ENCODE peak calls at places on chromosomes 7 and 10, in seven cellular contexts. One of them, this sample, is unnamed. For H3K4me1 and H3K9me3, the result is how much of the 10 kb centered on the place peaks cover.

GRCh38 chr10:5595591-5596590 is 70.5 kb downstream of the ASB13 start:
- DNase-seq in effector memory CD4-positive, alpha-beta T cell: no peak
- DNase-seq in OCI-LY7: no peak
- DNase-seq in suprapubic skin: no peak
- DNase-seq in neuronal stem cell: no peak
- DNase-seq in tibial nerve: no peak
- DNase-seq in ascending aorta: no peak
- DNase-seq in this sample: no peak

GRCh38 chr10:14481752-14482151 is 151.0 kb upstream of the FRMD4A start:
- DNase-seq in tibial nerve: no peak
- DNase-seq in ascending aorta: no peak
- DNase-seq in suprapubic skin: no peak
- DNase-seq in neuronal stem cell: no peak
- DNase-seq in OCI-LY7: no peak
- DNase-seq in effector memory CD4-positive, alpha-beta T cell: no peak
- DNase-seq in this sample: no peak

GRCh38 chr10:101817542-101818118 is 614 bp downstream of the OGA start:
- DNase-seq in effector memory CD4-positive, alpha-beta T cell: peak
- DNase-seq in OCI-LY7: peak
- DNase-seq in neuronal stem cell: no peak
- DNase-seq in tibial nerve: peak
- DNase-seq in suprapubic skin: peak
- DNase-seq in ascending aorta: peak
- DNase-seq in this sample: peak

GRCh38 chr7:28230273-28230672 is 49.7 kb upstream of the JAZF1 start:
- DNase-seq in effector memory CD4-positive, alpha-beta T cell: no peak
- DNase-seq in OCI-LY7: no peak
- DNase-seq in ascending aorta: no peak
- DNase-seq in tibial nerve: no peak
- DNase-seq in suprapubic skin: no peak
- DNase-seq in neuronal stem cell: no peak
- DNase-seq in this sample: no peak

GRCh38 chr7:128191136-128191844 is 49.8 kb upstream of the LEP start:
- DNase-seq in neuronal stem cell: no peak
- DNase-seq in tibial nerve: no peak
- DNase-seq in effector memory CD4-positive, alpha-beta T cell: no peak
- DNase-seq in OCI-LY7: no peak
- DNase-seq in suprapubic skin: no peak
- DNase-seq in ascending aorta: no peak
- DNase-seq in this sample: no peak

GRCh38 chr7:100516135-100516812 is 22.7 kb upstream of the AGFG2 start:
- DNase-seq in OCI-LY7: peak
- DNase-seq in ascending aorta: no peak
- DNase-seq in neuronal stem cell: no peak
- DNase-seq in suprapubic skin: peak
- DNase-seq in tibial nerve: peak
- DNase-seq in effector memory CD4-positive, alpha-beta T cell: peak
- DNase-seq in this sample: peak

GRCh38 chr10:30434273-30435067 is 486 bp downstream of the MAP3K8 start:
- DNase-seq in neuronal stem cell: peak
- DNase-seq in OCI-LY7: peak
- DNase-seq in ascending aorta: peak
- DNase-seq in tibial nerve: peak
- DNase-seq in suprapubic skin: peak
- DNase-seq in effector memory CD4-positive, alpha-beta T cell: peak
- DNase-seq in this sample: peak

GRCh38 chr7:106814887-106815286 is 50.2 kb upstream of the PIK3CG start:
- DNase-seq in ascending aorta: no peak
- DNase-seq in effector memory CD4-positive, alpha-beta T cell: no peak
- DNase-seq in OCI-LY7: no peak
- DNase-seq in neuronal stem cell: no peak
- DNase-seq in tibial nerve: no peak
- DNase-seq in suprapubic skin: no peak
- DNase-seq in this sample: no peak

GRCh38 chr7:44318296-44318695 is 7.1 kb downstream of the CAMK2B start:
- DNase-seq in tibial nerve: no peak
- DNase-seq in effector memory CD4-positive, alpha-beta T cell: no peak
- DNase-seq in neuronal stem cell: no peak
- DNase-seq in suprapubic skin: no peak
- DNase-seq in OCI-LY7: no peak
- DNase-seq in ascending aorta: no peak
- DNase-seq in this sample: no peak

GRCh38 chr7:152866791-152867481 is 107.4 kb downstream of the ACTR3B start:
- DNase-seq in suprapubic skin: no peak
- DNase-seq in neuronal stem cell: no peak
- DNase-seq in OCI-LY7: no peak
- DNase-seq in ascending aorta: no peak
- DNase-seq in tibial nerve: no peak
- DNase-seq in effector memory CD4-positive, alpha-beta T cell: no peak
- DNase-seq in this sample: no peak

GRCh38 chr10:71216751-71217265 is 4.4 kb downstream of the UNC5B start:
- DNase-seq in neuronal stem cell: no peak
- DNase-seq in tibial nerve: no peak
- DNase-seq in suprapubic skin: no peak
- DNase-seq in effector memory CD4-positive, alpha-beta T cell: no peak
- DNase-seq in OCI-LY7: no peak
- DNase-seq in ascending aorta: no peak
- DNase-seq in this sample: no peak

GRCh38 chr10:115937756-115938032 is 335.3 kb downstream of the GFRA1 start:
- DNase-seq in ascending aorta: no peak
- DNase-seq in tibial nerve: no peak
- DNase-seq in neuronal stem cell: no peak
- DNase-seq in effector memory CD4-positive, alpha-beta T cell: no peak
- DNase-seq in OCI-LY7: no peak
- DNase-seq in suprapubic skin: no peak
- DNase-seq in this sample: no peak

GRCh38 chr7:2168612-2169312 is 64.0 kb downstream of the MAD1L1 start:
- DNase-seq in suprapubic skin: no peak
- DNase-seq in tibial nerve: no peak
- DNase-seq in OCI-LY7: no peak
- DNase-seq in neuronal stem cell: no peak
- DNase-seq in effector memory CD4-positive, alpha-beta T cell: no peak
- DNase-seq in ascending aorta: no peak
- DNase-seq in this sample: no peak

GRCh38 chr7:105664816-105665525 is 83.7 kb upstream of the EFCAB10 start:
- DNase-seq in tibial nerve: no peak
- DNase-seq in effector memory CD4-positive, alpha-beta T cell: no peak
- DNase-seq in ascending aorta: no peak
- DNase-seq in neuronal stem cell: no peak
- DNase-seq in suprapubic skin: no peak
- DNase-seq in OCI-LY7: no peak
- DNase-seq in this sample: no peak

GRCh38 chr10:113788604-113789083 is 37.2 kb downstream of the PLEKHS1 start:
- DNase-seq in ascending aorta: no peak
- DNase-seq in tibial nerve: peak
- DNase-seq in effector memory CD4-positive, alpha-beta T cell: no peak
- DNase-seq in neuronal stem cell: no peak
- DNase-seq in suprapubic skin: no peak
- DNase-seq in OCI-LY7: no peak
- DNase-seq in this sample: no peak

GRCh38 chr10:10149899-10150298 is 867.8 kb upstream of the CELF2 start:
- DNase-seq in suprapubic skin: no peak
- DNase-seq in OCI-LY7: no peak
- DNase-seq in ascending aorta: no peak
- DNase-seq in neuronal stem cell: no peak
- DNase-seq in effector memory CD4-positive, alpha-beta T cell: no peak
- DNase-seq in tibial nerve: no peak
- DNase-seq in this sample: no peak

GRCh38 chr10:18104223-18104872 is 35.9 kb upstream of the CACNB2 start:
- DNase-seq in tibial nerve: peak
- DNase-seq in OCI-LY7: peak
- DNase-seq in neuronal stem cell: peak
- DNase-seq in effector memory CD4-positive, alpha-beta T cell: no peak
- DNase-seq in suprapubic skin: no peak
- DNase-seq in ascending aorta: no peak
- DNase-seq in this sample: no peak

GRCh38 chr7:51647931-51648351 is 331.3 kb upstream of the COBL start:
- DNase-seq in tibial nerve: no peak
- DNase-seq in ascending aorta: no peak
- DNase-seq in suprapubic skin: no peak
- DNase-seq in effector memory CD4-positive, alpha-beta T cell: no peak
- DNase-seq in OCI-LY7: no peak
- DNase-seq in neuronal stem cell: no peak
- DNase-seq in this sample: no peak

GRCh38 chr7:27661776-27662489 is 750 bp downstream of the HIBADH start:
- DNase-seq in effector memory CD4-positive, alpha-beta T cell: no peak
- DNase-seq in tibial nerve: peak
- DNase-seq in neuronal stem cell: no peak
- DNase-seq in suprapubic skin: peak
- DNase-seq in OCI-LY7: peak
- DNase-seq in ascending aorta: no peak
- DNase-seq in this sample: no peak

GRCh38 chr10:23293145-23293724 is 51.4 kb downstream of the C10orf67 start:
- DNase-seq in ascending aorta: no peak
- DNase-seq in tibial nerve: no peak
- DNase-seq in neuronal stem cell: peak
- DNase-seq in effector memory CD4-positive, alpha-beta T cell: no peak
- DNase-seq in OCI-LY7: peak
- DNase-seq in suprapubic skin: no peak
- DNase-seq in this sample: no peak

GRCh38 chr7:74525881-74526280 is 72.2 kb downstream of the GTF2IRD1 start:
- DNase-seq in OCI-LY7: peak
- DNase-seq in effector memory CD4-positive, alpha-beta T cell: no peak
- DNase-seq in ascending aorta: no peak
- DNase-seq in suprapubic skin: no peak
- DNase-seq in tibial nerve: no peak
- DNase-seq in neuronal stem cell: no peak
- DNase-seq in this sample: no peak

GRCh38 chr7:50315739-50316671 is 11.5 kb downstream of the IKZF1 start:
- DNase-seq in ascending aorta: no peak
- DNase-seq in neuronal stem cell: no peak
- DNase-seq in OCI-LY7: peak
- DNase-seq in tibial nerve: no peak
- DNase-seq in suprapubic skin: no peak
- DNase-seq in effector memory CD4-positive, alpha-beta T cell: no peak
- DNase-seq in this sample: no peak

GRCh38 chr7:50314778-50315177 is 10.3 kb downstream of the IKZF1 start:
- DNase-seq in suprapubic skin: no peak
- DNase-seq in ascending aorta: no peak
- DNase-seq in OCI-LY7: no peak
- DNase-seq in neuronal stem cell: no peak
- DNase-seq in effector memory CD4-positive, alpha-beta T cell: no peak
- DNase-seq in tibial nerve: no peak
- DNase-seq in this sample: no peak

GRCh38 chr7:50312589-50313162 is 8.2 kb downstream of the IKZF1 start:
- DNase-seq in ascending aorta: no peak
- DNase-seq in OCI-LY7: peak
- DNase-seq in suprapubic skin: no peak
- DNase-seq in effector memory CD4-positive, alpha-beta T cell: no peak
- DNase-seq in neuronal stem cell: no peak
- DNase-seq in tibial nerve: no peak
- DNase-seq in this sample: no peak

GRCh38 chr7:50317221-50317678 is 12.7 kb downstream of the IKZF1 start:
- DNase-seq in effector memory CD4-positive, alpha-beta T cell: no peak
- DNase-seq in suprapubic skin: no peak
- DNase-seq in tibial nerve: no peak
- DNase-seq in ascending aorta: no peak
- DNase-seq in OCI-LY7: no peak
- DNase-seq in neuronal stem cell: no peak
- DNase-seq in this sample: peak

GRCh38 chr7:50315193-50315592 is 10.7 kb downstream of the IKZF1 start:
- DNase-seq in suprapubic skin: no peak
- DNase-seq in OCI-LY7: peak
- DNase-seq in ascending aorta: no peak
- DNase-seq in neuronal stem cell: no peak
- DNase-seq in effector memory CD4-positive, alpha-beta T cell: no peak
- DNase-seq in tibial nerve: no peak
- DNase-seq in this sample: no peak
- H3K4me3 ChIP-seq in suprapubic skin: no peak
- H3K4me3 ChIP-seq in OCI-LY7: peak
- H3K4me3 ChIP-seq in ascending aorta: no peak
- H3K4me3 ChIP-seq in neuronal stem cell: no peak
- H3K4me3 ChIP-seq in effector memory CD4-positive, alpha-beta T cell: peak
- H3K4me3 ChIP-seq in tibial nerve: no peak
- H3K4me3 ChIP-seq in this sample: peak

DNA sequence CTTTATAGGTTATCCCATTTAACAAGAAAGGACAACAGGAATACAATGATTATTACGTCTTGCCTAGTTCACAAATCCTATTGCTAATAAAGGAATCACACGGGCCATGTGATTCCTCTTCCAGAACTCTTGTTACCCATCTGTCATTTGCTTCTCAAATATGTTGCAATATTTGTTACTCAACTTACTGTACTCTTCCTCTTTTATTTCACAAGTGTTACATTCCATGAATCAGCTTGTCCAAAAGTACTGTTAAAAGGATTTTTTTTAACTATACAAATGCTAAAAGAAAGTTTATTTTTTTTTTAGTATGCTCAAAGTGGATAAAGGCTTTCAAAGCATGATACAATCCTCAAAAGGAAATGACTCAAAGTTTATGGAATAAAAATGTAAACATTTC is 3.9 kb upstream of the CD36 start:
- DNase-seq in suprapubic skin: no peak
- DNase-seq in neuronal stem cell: no peak
- DNase-seq in OCI-LY7: no peak
- DNase-seq in effector memory CD4-positive, alpha-beta T cell: no peak
- DNase-seq in ascending aorta: no peak
- DNase-seq in tibial nerve: peak
- DNase-seq in this sample: no peak
- H3K4me1 ChIP-seq in suprapubic skin: under half
- H3K4me1 ChIP-seq in neuronal stem cell: under half
- H3K4me1 ChIP-seq in OCI-LY7: under half
- H3K4me1 ChIP-seq in effector memory CD4-positive, alpha-beta T cell: under half
- H3K4me1 ChIP-seq in ascending aorta: under half
- H3K4me1 ChIP-seq in tibial nerve: under half
- H3K4me1 ChIP-seq in this sample: under half

GRCh38 chr10:99529483-99530107 is 3.1 kb upstream of the NKX2-3 start:
- DNase-seq in suprapubic skin: no peak
- DNase-seq in neuronal stem cell: no peak
- DNase-seq in effector memory CD4-positive, alpha-beta T cell: no peak
- DNase-seq in OCI-LY7: no peak
- DNase-seq in ascending aorta: no peak
- DNase-seq in tibial nerve: no peak
- DNase-seq in this sample: no peak
- H3K9me3 ChIP-seq in suprapubic skin: under half
- H3K9me3 ChIP-seq in neuronal stem cell: under half
- H3K9me3 ChIP-seq in effector memory CD4-positive, alpha-beta T cell: under half
- H3K9me3 ChIP-seq in OCI-LY7: under half
- H3K9me3 ChIP-seq in ascending aorta: under half
- H3K9me3 ChIP-seq in tibial nerve: under half
- H3K9me3 ChIP-seq in this sample: under half

GRCh38 chr10:87546221-87546620 is 41.5 kb downstream of the MINPP1 start:
- DNase-seq in tibial nerve: peak
- DNase-seq in ascending aorta: no peak
- DNase-seq in neuronal stem cell: no peak
- DNase-seq in OCI-LY7: no peak
- DNase-seq in effector memory CD4-positive, alpha-beta T cell: no peak
- DNase-seq in suprapubic skin: no peak
- DNase-seq in this sample: no peak

GRCh38 chr10:87550741-87551140 is 46.0 kb downstream of the MINPP1 start:
- DNase-seq in effector memory CD4-positive, alpha-beta T cell: no peak
- DNase-seq in tibial nerve: no peak
- DNase-seq in OCI-LY7: no peak
- DNase-seq in ascending aorta: no peak
- DNase-seq in suprapubic skin: no peak
- DNase-seq in neuronal stem cell: no peak
- DNase-seq in this sample: no peak

GRCh38 chr10:87546971-87547413 is 42.3 kb downstream of the MINPP1 start:
- DNase-seq in neuronal stem cell: no peak
- DNase-seq in tibial nerve: no peak
- DNase-seq in effector memory CD4-positive, alpha-beta T cell: no peak
- DNase-seq in ascending aorta: no peak
- DNase-seq in suprapubic skin: peak
- DNase-seq in OCI-LY7: no peak
- DNase-seq in this sample: no peak

GRCh38 chr10:87545783-87546182 is 41.1 kb downstream of the MINPP1 start:
- DNase-seq in neuronal stem cell: no peak
- DNase-seq in tibial nerve: no peak
- DNase-seq in ascending aorta: no peak
- DNase-seq in OCI-LY7: no peak
- DNase-seq in suprapubic skin: no peak
- DNase-seq in effector memory CD4-positive, alpha-beta T cell: no peak
- DNase-seq in this sample: no peak

GRCh38 chr10:87547734-87548311 is 43.1 kb downstream of the MINPP1 start:
- DNase-seq in ascending aorta: no peak
- DNase-seq in neuronal stem cell: peak
- DNase-seq in suprapubic skin: no peak
- DNase-seq in effector memory CD4-positive, alpha-beta T cell: no peak
- DNase-seq in tibial nerve: no peak
- DNase-seq in OCI-LY7: no peak
- DNase-seq in this sample: no peak
- H3K4me3 ChIP-seq in ascending aorta: no peak
- H3K4me3 ChIP-seq in neuronal stem cell: no peak
- H3K4me3 ChIP-seq in suprapubic skin: no peak
- H3K4me3 ChIP-seq in effector memory CD4-positive, alpha-beta T cell: no peak
- H3K4me3 ChIP-seq in tibial nerve: no peak
- H3K4me3 ChIP-seq in OCI-LY7: no peak
- H3K4me3 ChIP-seq in this sample: no peak